ENCODE peak calls at places on chromosomes 4 and X, in seven cellular contexts. G is cardiac muscle cell, H is HCT116, Y is right atrium auricular region, T is heart right ventricle, P is mammary epithelial cell, J is tibial nerve. S is an unnamed sample. For H3K9me3 and H3K4me1, the result is how much of the 10 kb centered on the place peaks cover.

GRCh38 chr4:166092797-166093196 is 219.8 kb downstream of the TLL1 start:
- DNase-seq in P (no peak), Y (no peak), H (no peak), T (no peak), J (no peak), G (no peak), S (no peak)

GRCh38 chr4:20253799-20254409 is 2.2 kb downstream of the SLIT2 start:
- DNase-seq in P (no peak), Y (no peak), J (no peak), T (no peak), G (peak), H (no peak), S (no peak)

GRCh38 chrX:22135994-22136684 is 104.0 kb downstream of the PHEX start:
- DNase-seq in H (peak), P (peak), G (peak), J (peak), T (peak), Y (no peak), S (no peak)

GRCh38 chr4:7306021-7306420 is 113.7 kb downstream of the SORCS2 start:
- DNase-seq in H (no peak), T (no peak), J (no peak), Y (no peak), P (no peak), G (no peak), S (no peak)

GRCh38 chrX:150772150-150772970 is 79.2 kb downstream of the MTMR1 start:
- DNase-seq in H (peak), Y (peak), J (peak), G (peak), T (peak), P (peak), S (peak)

GRCh38 chrX:114582698-114583395 is 1.0 kb upstream of the HTR2C start:
- DNase-seq in P (no peak), Y (no peak), H (no peak), G (peak), J (no peak), T (no peak), S (no peak)

GRCh38 chr4:8547108-8547911 is 32.9 kb upstream of the GPR78 start:
- DNase-seq in J (no peak), Y (no peak), P (peak), H (peak), T (no peak), G (no peak), S (no peak)

GRCh38 chr4:99885063-99885664 is 9.1 kb downstream of the LAMTOR3 start:
- DNase-seq in Y (no peak), P (peak), G (peak), H (peak), J (no peak), T (no peak), S (no peak)

GRCh38 chrX:78375894-78376293 is 48.5 kb upstream of the CYSLTR1 start:
- DNase-seq in G (no peak), H (no peak), Y (no peak), T (no peak), P (peak), J (no peak), S (no peak)

GRCh38 chr4:80266267-80266901 is at the start of gene FGF5:
- DNase-seq in H (no peak), J (peak), G (peak), Y (no peak), T (peak), P (peak), S (no peak)

GRCh38 chr4:76790377-76790776 is 107.6 kb downstream of the SOWAHB start:
- DNase-seq in J (no peak), G (no peak), H (no peak), T (no peak), Y (no peak), P (no peak), S (no peak)

GRCh38 chr4:176883681-176884418 is 91.1 kb upstream of the VEGFC start:
- DNase-seq in P (peak), G (no peak), J (no peak), Y (no peak), T (no peak), H (no peak), S (no peak)

GRCh38 chr4:54227261-54228063 is 1.6 kb upstream of the PDGFRA start:
- DNase-seq in Y (peak), T (no peak), J (peak), G (peak), H (no peak), P (peak), S (no peak)

GRCh38 chrX:71958281-71958675 is 47.6 kb downstream of the NHSL2 start:
- DNase-seq in Y (no peak), J (no peak), G (no peak), P (no peak), T (no peak), H (no peak), S (no peak)

GRCh38 chr4:7134737-7135388 is 57.5 kb upstream of the SORCS2 start:
- DNase-seq in J (peak), P (peak), H (no peak), G (no peak), Y (peak), T (peak), S (no peak)

GRCh38 chrX:117376460-117376859 is 740.1 kb downstream of the KLHL13 start:
- DNase-seq in P (peak), T (no peak), J (no peak), G (no peak), Y (no peak), H (peak), S (no peak)

GRCh38 chr4:42360158-42360557 is 37.1 kb upstream of the SHISA3 start:
- DNase-seq in J (no peak), H (no peak), P (no peak), G (no peak), Y (no peak), T (no peak), S (no peak)

GRCh38 chrX:103539695-103540094 is 20.4 kb upstream of the RAB40A start:
- DNase-seq in P (no peak), G (no peak), T (no peak), Y (no peak), J (no peak), H (no peak), S (no peak)

GRCh38 chr4:26326791-26327190 is 6.0 kb downstream of the RBPJ start:
- DNase-seq in T (no peak), J (no peak), P (peak), G (no peak), H (no peak), Y (no peak), S (no peak)

GRCh38 chr4:122874194-122874593 is 47.6 kb downstream of the FGF2 start:
- DNase-seq in J (no peak), Y (no peak), P (peak), T (no peak), H (no peak), G (no peak), S (no peak)

GRCh38 chr4:73853246-73853704 is at the start of gene PF4V1:
- DNase-seq in G (peak), Y (no peak), J (no peak), P (no peak), T (no peak), H (no peak), S (no peak)

GRCh38 chrX:13380230-13380629 is 60.4 kb upstream of the ATXN3L start:
- DNase-seq in T (no peak), J (no peak), P (peak), Y (no peak), G (no peak), H (no peak), S (no peak)

GRCh38 chr4:173511787-173512361 is 18.2 kb downstream of the HAND2 start:
- DNase-seq in P (no peak), Y (no peak), T (no peak), J (no peak), G (no peak), H (no peak), S (no peak)

GRCh38 chr4:124526760-124527159 is 185.8 kb downstream of the ANKRD50 start:
- DNase-seq in Y (no peak), T (no peak), J (no peak), P (no peak), G (no peak), H (no peak), S (no peak)

GRCh38 chrX:2874222-2875135 is 45.7 kb downstream of the GYG2 start:
- DNase-seq in G (no peak), H (no peak), P (no peak), Y (peak), T (no peak), J (no peak), S (no peak)

GRCh38 chrX:48487362-48487785 is 11.4 kb downstream of the FTSJ1 start:
- DNase-seq in J (no peak), G (no peak), H (peak), P (peak), T (no peak), Y (no peak), S (no peak)

GRCh38 chr4:7403001-7403400 is 31.7 kb downstream of the PSAPL1 start:
- DNase-seq in G (no peak), J (no peak), T (peak), Y (no peak), P (peak), H (no peak), S (no peak)

GRCh38 chr4:294732-295131 is 10.5 kb downstream of the ZNF732 start:
- DNase-seq in J (no peak), T (no peak), H (no peak), P (no peak), Y (no peak), G (no peak), S (no peak)

GRCh38 chr4:288891-289290 is 16.4 kb downstream of the ZNF732 start:
- DNase-seq in P (peak), H (no peak), J (no peak), Y (no peak), G (no peak), T (no peak), S (no peak)
- H3K9me3 ChIP-seq in P (under half), H (under half), J (under half), Y (under half), G (under half), T (half or more), S (under half)

GRCh38 chr4:155608231-155608885 is 58.3 kb upstream of the GUCY1A1 start:
- DNase-seq in P (no peak), G (no peak), Y (no peak), T (peak), H (no peak), J (no peak), S (no peak)

GRCh38 chr4:155609455-155610059 is 57.1 kb upstream of the GUCY1A1 start:
- DNase-seq in G (no peak), P (peak), T (no peak), J (no peak), H (no peak), Y (no peak), S (no peak)

GRCh38 chr4:155603360-155603891 is 63.2 kb upstream of the GUCY1A1 start:
- DNase-seq in G (peak), T (no peak), P (peak), Y (no peak), J (no peak), H (no peak), S (no peak)

GRCh38 chr4:155602351-155603140 is 64.1 kb upstream of the GUCY1A1 start:
- DNase-seq in P (peak), T (no peak), G (peak), H (no peak), Y (no peak), J (no peak), S (no peak)

DNA sequence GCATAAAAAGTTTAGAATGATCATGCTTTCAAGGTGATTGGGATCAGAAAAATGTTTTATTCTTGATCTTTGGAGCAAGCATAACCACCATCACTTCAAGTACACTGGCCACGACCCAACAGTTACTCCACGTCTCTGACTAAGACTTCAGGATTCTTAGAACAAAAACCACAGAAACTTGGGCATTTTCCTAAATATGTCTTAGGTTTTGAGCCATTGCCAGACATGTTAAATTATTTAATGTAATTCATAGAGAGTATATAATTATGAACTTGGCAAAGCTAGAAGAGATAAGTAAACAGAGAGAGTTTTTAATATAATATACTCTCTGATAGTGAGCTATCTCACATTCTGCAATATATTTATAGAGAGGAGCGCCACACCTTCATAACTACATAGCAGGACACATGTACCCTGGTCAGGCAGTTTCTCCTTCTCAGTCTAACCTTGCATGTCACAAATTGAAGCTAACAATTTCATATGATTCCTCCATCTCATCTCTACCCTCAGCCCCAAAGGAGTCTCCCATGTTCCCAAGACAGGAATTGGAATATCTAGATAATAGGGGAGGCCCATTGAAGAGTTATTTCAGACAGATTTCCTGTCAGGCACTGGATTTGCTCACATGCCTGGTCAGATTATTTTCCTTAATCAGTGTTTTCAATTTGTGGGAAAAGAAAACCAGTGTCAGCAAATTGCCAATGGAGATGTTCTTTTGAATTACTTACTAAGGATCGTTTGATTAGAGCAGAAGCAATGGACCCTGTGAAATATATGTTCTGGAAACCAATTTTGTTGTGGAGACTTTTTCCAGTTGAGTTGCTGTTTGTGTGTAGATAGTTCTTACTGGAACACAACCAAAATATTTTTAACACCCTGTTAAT is 61.7 kb upstream of the GUCY1A1 start:
- DNase-seq in P (peak), H (no peak), T (peak), Y (peak), G (no peak), J (peak), S (no peak)
- H3K4me1 ChIP-seq in P (under half), H (under half), T (under half), Y (under half), G (under half), J (under half), S (under half)

DNA sequence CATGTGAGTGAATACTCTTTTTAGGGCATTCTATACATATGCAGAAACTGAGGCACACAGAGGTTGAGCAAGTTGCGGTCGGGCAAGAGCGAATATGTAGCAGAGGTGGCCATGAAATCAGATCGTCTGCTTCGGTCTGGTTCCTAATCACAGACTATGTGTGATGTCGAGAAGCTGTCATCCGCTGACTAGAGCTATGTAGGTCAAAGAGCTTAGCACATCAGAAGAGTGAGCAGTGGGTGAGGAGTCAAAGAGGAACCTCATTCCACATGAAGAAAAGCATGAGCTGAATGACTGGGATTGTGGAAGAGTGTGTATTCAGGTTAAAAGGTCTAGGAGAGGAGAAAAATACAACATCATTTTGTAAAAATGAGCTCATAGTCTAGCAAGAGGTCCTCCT is 19.0 kb downstream of the GAB3 start:
- DNase-seq in H (no peak), J (no peak), T (no peak), P (no peak), Y (no peak), G (no peak), S (peak)
- H3K9me3 ChIP-seq in H (under half), J (under half), T (under half), P (under half), Y (under half), G (under half), S (under half)

GRCh38 chr4:147747787-147748454 is 16.0 kb downstream of the ARHGAP10 start:
- DNase-seq in P (no peak), J (no peak), T (no peak), Y (no peak), G (no peak), H (no peak), S (no peak)

GRCh38 chr4:147754037-147754445 is 22.2 kb downstream of the ARHGAP10 start:
- DNase-seq in G (no peak), Y (no peak), P (peak), H (no peak), T (no peak), J (no peak), S (no peak)

GRCh38 chr4:147755567-147756295 is 23.8 kb downstream of the ARHGAP10 start:
- DNase-seq in J (no peak), T (no peak), H (no peak), Y (no peak), G (no peak), P (peak), S (no peak)

GRCh38 chr4:147753047-147753446 is 21.2 kb downstream of the ARHGAP10 start:
- DNase-seq in P (no peak), G (peak), H (no peak), T (no peak), Y (no peak), J (no peak), S (no peak)

GRCh38 chr4:147749811-147750321 is 18.0 kb downstream of the ARHGAP10 start:
- DNase-seq in G (no peak), T (no peak), J (no peak), H (no peak), Y (no peak), P (no peak), S (no peak)
- H3K4me1 ChIP-seq in G (under half), T (half or more), J (under half), H (under half), Y (half or more), P (under half), S (under half)